ENCODE peak calls at places on chromosomes 2 and 18, in five cellular contexts. E is BE2C, H is GM23248, B is body of pancreas, O is tibial nerve. L is an unnamed sample.
A peak's percentile ranks its signal among the peaks of the same experiment; 100 is the strongest.

GRCh38 chr2:54838585-54839035 is 115.1 kb downstream of the EML6 start:
- DNase-seq in H (peak; percentile 81), E (peak; percentile 68), B (peak; percentile 66), O (peak; percentile 64), L (no peak)

GRCh38 chr2:239526038-239526437 is 125.2 kb upstream of the HDAC4 start:
- DNase-seq in H (no peak), O (no peak), E (no peak), B (no peak), L (no peak)

GRCh38 chr18:7532942-7533341 is 34.2 kb upstream of the PTPRM start:
- DNase-seq in H (no peak), E (no peak), B (no peak), O (no peak), L (no peak)

GRCh38 chr2:204825054-204825453 is 279.8 kb downstream of the PARD3B start:
- DNase-seq in E (no peak), O (no peak), H (no peak), B (no peak), L (no peak)

GRCh38 chr2:152466925-152467676 is 132.1 kb downstream of the FMNL2 start:
- DNase-seq in O (no peak), B (peak; percentile 33), H (peak; percentile 56), E (no peak), L (no peak)

GRCh38 chr2:234278556-234279286 is 218.2 kb downstream of the ARL4C start:
- DNase-seq in H (no peak), E (no peak), O (no peak), B (no peak), L (no peak)

GRCh38 chr18:685438-685837 is 27.0 kb downstream of the ENOSF1 start:
- DNase-seq in H (no peak), O (no peak), B (no peak), E (no peak), L (no peak)

GRCh38 chr2:97961534-97961933 is 34.2 kb downstream of the TMEM131 start:
- DNase-seq in O (no peak), H (no peak), E (no peak), B (no peak), L (no peak)

GRCh38 chr2:58595714-58596113 is 354.6 kb upstream of the FANCL start:
- DNase-seq in H (no peak), B (no peak), O (no peak), E (no peak), L (no peak)

GRCh38 chr2:184596819-184597411 is 1.4 kb upstream of the ZNF804A start:
- DNase-seq in E (no peak), H (peak; percentile 69), B (no peak), O (no peak), L (no peak)

GRCh38 chr18:26089247-26090129 is 925 bp downstream of the SS18 start:
- DNase-seq in B (peak; percentile 3), E (peak; percentile 5), H (peak; percentile 60), O (no peak), L (no peak)

GRCh38 chr2:115610888-115611287 is 1168.4 kb downstream of the DPP10 start:
- DNase-seq in O (no peak), H (no peak), E (no peak), B (no peak), L (no peak)

GRCh38 chr2:239310401-239311061 is 90.3 kb downstream of the HDAC4 start:
- DNase-seq in H (no peak), O (no peak), B (no peak), E (no peak), L (no peak)

GRCh38 chr18:901769-902168 is 2.9 kb upstream of the ADCYAP1 start:
- DNase-seq in H (no peak), O (no peak), B (no peak), E (peak; percentile 46), L (no peak)

GRCh38 chr2:99960724-99961566 is 181.4 kb downstream of the AFF3 start:
- DNase-seq in E (no peak), H (no peak), O (no peak), B (no peak), L (no peak)

GRCh38 chr2:204451766-204452165 is 93.5 kb upstream of the PARD3B start:
- DNase-seq in B (no peak), E (no peak), O (no peak), H (peak; percentile 15), L (no peak)

GRCh38 chr2:7508220-7508943 is 591.2 kb downstream of the RNF144A start:
- DNase-seq in B (no peak), O (no peak), E (no peak), H (peak; percentile 12), L (no peak)

DNA sequence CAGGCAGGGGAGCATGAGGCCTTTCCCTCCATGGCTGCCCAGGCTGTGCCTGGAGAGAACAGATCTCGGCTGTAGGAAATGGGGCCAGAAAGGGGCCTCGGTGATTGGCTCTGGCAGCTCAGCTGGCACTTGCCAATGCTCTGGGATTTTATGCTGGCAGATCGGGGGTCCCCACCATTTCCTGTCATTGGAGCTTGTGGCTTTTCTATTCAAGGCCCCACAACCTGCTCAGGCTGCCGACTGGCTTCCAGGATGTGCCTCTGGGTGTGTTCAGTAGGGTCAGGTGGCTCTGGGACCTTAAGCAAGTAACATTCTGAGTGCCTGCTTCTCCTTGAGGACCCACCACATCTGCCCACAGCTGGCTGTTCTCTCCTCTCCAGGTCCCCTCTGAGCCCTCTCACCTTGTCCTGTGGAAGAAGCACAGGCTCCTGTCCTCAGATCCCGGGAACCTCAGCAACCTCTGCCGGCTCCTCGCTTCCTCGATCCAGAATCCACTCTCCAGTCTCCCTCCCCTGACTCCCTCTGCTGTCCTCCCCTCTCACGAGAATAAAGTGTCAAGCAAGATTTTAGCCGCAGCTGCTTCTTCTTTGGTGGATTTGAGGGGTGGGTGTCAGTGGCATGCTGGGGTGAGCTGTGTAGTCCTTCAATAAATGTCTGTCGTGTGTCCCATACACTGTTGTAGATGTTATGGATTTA is 4.2 kb downstream of the GNLY start:
- DNase-seq in H (no peak), O (no peak), B (no peak), E (no peak), L (no peak)
- H3K36me3 ChIP-seq in H (no peaks in the 10 kb centered on the region), O (no peaks in the 10 kb centered on the region), B (no peaks in the 10 kb centered on the region), E (no peaks in the 10 kb centered on the region), L (no peaks in the 10 kb centered on the region)

GRCh38 chr2:24675338-24675737 is 117.9 kb downstream of the PTRHD1 start:
- DNase-seq in H (no peak), B (no peak), O (no peak), E (no peak), L (no peak)
- H3K36me3 ChIP-seq in H (no peaks in the 10 kb centered on the region), B (no peaks in the 10 kb centered on the region), O (no peaks in the 10 kb centered on the region), E (no peaks in the 10 kb centered on the region), L (no peaks in the 10 kb centered on the region)

DNA sequence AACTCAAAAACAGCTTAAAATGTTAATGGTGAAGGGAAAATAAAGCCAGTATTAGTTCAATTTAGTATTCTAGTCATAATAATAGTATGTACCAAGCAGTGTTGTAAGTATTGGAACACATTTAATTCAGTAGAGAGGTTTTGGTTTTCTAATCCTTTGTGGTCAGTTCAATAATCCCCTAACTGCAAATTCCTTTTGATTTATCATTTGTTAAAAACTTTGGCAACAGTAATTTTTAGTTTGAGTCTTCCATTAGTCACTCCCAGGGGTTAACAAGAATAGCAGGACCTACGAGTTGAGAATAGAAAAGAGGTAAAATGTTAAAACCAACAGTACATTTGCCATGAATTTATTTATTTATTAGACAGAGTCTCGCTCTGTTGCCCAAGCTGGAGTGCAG is 10.7 kb downstream of the MRPL44 start:
- DNase-seq in O (no peak), B (no peak), E (no peak), H (peak; percentile 71), L (no peak)
- H3K36me3 ChIP-seq in O (no peaks in the 10 kb centered on the region), B (peaks cover 5% of the 10 kb centered on the region), E (peaks cover 40% of the 10 kb centered on the region), H (peaks cover 29% of the 10 kb centered on the region), L (no peaks in the 10 kb centered on the region)

GRCh38 chr2:47049502-47049901 is 105.6 kb downstream of the STPG4 start:
- DNase-seq in E (no peak), O (no peak), B (no peak), H (no peak), L (no peak)
- H3K36me3 ChIP-seq in E (peaks cover 3% of the 10 kb centered on the region), O (peaks cover 2% of the 10 kb centered on the region), B (peaks cover 17% of the 10 kb centered on the region), H (peaks cover 38% of the 10 kb centered on the region), L (no peaks in the 10 kb centered on the region)